ENCODE peak calls at places on chromosomes 11 and 22, in six cellular contexts. W is dorsolateral prefrontal cortex, O is AG04450, C is suprapubic skin, F is aorta, V is heart left ventricle. G is an unnamed sample.

GRCh38 chr22:42800731-42801536 is 56.1 kb downstream of the ARFGAP3 start:
- DNase-seq in F (no peak), C (peak), W (no peak), V (no peak), O (no peak), G (peak)

GRCh38 chr22:18947905-18948304 is 11.8 kb upstream of the PRODH start:
- DNase-seq in V (peak), W (no peak), O (no peak), F (peak), C (peak), G (no peak)

GRCh38 chr11:46537851-46538295 is 56.0 kb downstream of the AMBRA1 start:
- DNase-seq in F (peak), C (no peak), V (peak), O (peak), W (peak), G (peak)

GRCh38 chr22:24685804-24686203 is 82.8 kb downstream of the GGT1 start:
- DNase-seq in O (no peak), W (peak), C (no peak), F (no peak), V (no peak), G (no peak)

GRCh38 chr22:38631724-38632123 is 24.5 kb downstream of the FAM227A start:
- DNase-seq in V (no peak), W (no peak), C (no peak), F (no peak), O (no peak), G (no peak)

GRCh38 chr11:61961570-61962212 is 5.7 kb downstream of the FTH1 start:
- DNase-seq in W (no peak), F (peak), C (peak), V (peak), O (no peak), G (peak)

GRCh38 chr22:42863349-42863911 is 6.4 kb upstream of the ARFGAP3 start:
- DNase-seq in C (no peak), V (no peak), W (no peak), O (peak), F (no peak), G (no peak)

GRCh38 chr11:118918128-118918685 is 7.5 kb downstream of the BCL9L start:
- DNase-seq in V (peak), C (peak), F (peak), W (no peak), O (no peak), G (peak)

GRCh38 chr11:56013805-56014204 is 13.6 kb upstream of the OR5AS1 start:
- DNase-seq in O (no peak), V (no peak), C (no peak), F (no peak), W (no peak), G (no peak)

GRCh38 chr22:48444320-48445112 is 1383.2 kb downstream of the BRD1 start:
- DNase-seq in W (peak), V (no peak), C (no peak), O (no peak), F (peak), G (no peak)

GRCh38 chr22:49979587-49980264 is 19.2 kb downstream of the PIM3 start:
- DNase-seq in C (no peak), W (no peak), F (peak), O (no peak), V (peak), G (peak)

GRCh38 chr11:62726156-62727006 is 876 bp downstream of the HNRNPUL2 start:
- DNase-seq in F (no peak), W (no peak), O (no peak), C (no peak), V (no peak), G (no peak)

GRCh38 chr11:92257536-92257935 is 32.9 kb downstream of the FAT3 start:
- DNase-seq in W (no peak), F (no peak), C (no peak), O (no peak), V (no peak), G (no peak)

GRCh38 chr11:133081730-133082452 is 450.4 kb downstream of the OPCML start:
- DNase-seq in C (no peak), V (no peak), O (no peak), W (no peak), F (no peak), G (no peak)

GRCh38 chr22:42780070-42780540 is 59.4 kb upstream of the A4GALT start:
- DNase-seq in O (peak), W (peak), V (peak), F (no peak), C (no peak), G (peak)

GRCh38 chr22:19022755-19023154 is 86.7 kb upstream of the PRODH start:
- DNase-seq in F (no peak), C (no peak), O (no peak), V (no peak), W (no peak), G (no peak)

GRCh38 chr22:49632199-49633009 is 195.3 kb downstream of the BRD1 start:
- DNase-seq in C (no peak), O (no peak), W (peak), F (peak), V (peak), G (peak)

GRCh38 chr22:35663371-35663770 is 15.1 kb downstream of the APOL6 start:
- DNase-seq in V (no peak), W (no peak), O (no peak), C (no peak), F (no peak), G (no peak)

GRCh38 chr11:36421546-36422155 is 88.4 kb downstream of the TRAF6 start:
- DNase-seq in W (no peak), O (no peak), F (no peak), C (no peak), V (no peak), G (no peak)

GRCh38 chr11:120131941-120132644 is 5.8 kb downstream of the TRIM29 start:
- DNase-seq in C (peak), F (peak), O (no peak), V (no peak), W (no peak), G (peak)

GRCh38 chr22:20488946-20489345 is 6.6 kb downstream of the KLHL22 start:
- DNase-seq in O (no peak), V (no peak), F (no peak), C (no peak), W (no peak), G (no peak)

GRCh38 chr11:1126491-1126926 is 31.2 kb upstream of the MUC5AC start:
- DNase-seq in F (peak), C (no peak), O (no peak), W (no peak), V (no peak), G (no peak)
- H3K27ac ChIP-seq in F (no peak), C (no peak), O (no peak), W (no peak), V (no peak), G (no peak)

DNA sequence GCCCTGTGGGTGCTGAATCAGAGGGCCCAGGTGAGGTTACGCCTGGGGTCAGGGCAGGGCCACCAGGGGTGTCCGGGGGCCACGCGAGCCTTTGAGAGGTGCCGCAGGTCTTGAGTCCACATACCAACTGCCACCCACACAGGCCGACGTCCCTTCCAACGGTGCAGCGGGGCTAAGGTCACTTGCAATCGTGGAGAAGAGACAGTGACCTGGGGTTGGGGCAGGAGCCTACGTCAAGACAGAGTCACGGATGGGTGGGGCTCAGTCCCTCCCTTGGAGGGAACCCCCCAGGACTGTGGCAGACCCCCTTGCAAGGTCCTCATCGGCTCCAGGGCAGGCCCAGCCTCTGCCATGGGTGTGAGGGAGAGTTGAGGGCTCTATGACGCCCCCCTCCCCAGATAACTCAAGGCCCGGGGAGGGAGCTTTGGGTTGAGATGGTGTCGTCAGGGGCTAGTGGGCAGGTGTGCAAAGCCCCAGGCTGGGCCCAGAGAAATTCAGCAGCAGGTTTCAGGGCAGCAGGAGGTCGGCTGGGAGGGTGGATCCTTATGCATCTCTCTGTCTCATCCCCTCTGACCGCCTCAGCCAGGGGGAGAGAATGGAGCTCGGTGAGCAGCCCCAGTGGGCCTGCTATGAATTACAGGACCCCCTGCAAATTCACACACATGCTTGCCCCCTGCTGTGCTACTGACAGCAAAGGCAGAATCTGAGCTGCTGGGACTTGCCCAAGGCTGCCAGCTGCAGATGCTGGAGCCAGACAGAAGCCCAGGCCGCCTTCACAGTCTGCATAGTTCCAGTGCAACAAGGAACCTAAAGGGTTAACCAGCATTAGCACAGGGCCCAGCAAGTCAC is 60.0 kb downstream of the MYEOV start:
- DNase-seq in O (no peak), W (peak), F (no peak), V (no peak), C (peak), G (no peak)
- H3K27ac ChIP-seq in O (peak), W (no peak), F (no peak), V (no peak), C (no peak), G (no peak)

GRCh38 chr11:65132988-65133700 is 1.2 kb downstream of the SYVN1 start:
- DNase-seq in C (no peak), F (peak), V (peak), W (no peak), O (no peak), G (peak)
- H3K27ac ChIP-seq in C (peak), F (no peak), V (peak), W (peak), O (peak), G (peak)

GRCh38 chr11:130070829-130071205 is 1.1 kb downstream of the APLP2 start:
- DNase-seq in V (peak), W (no peak), O (no peak), F (peak), C (no peak), G (peak)
- H3K27ac ChIP-seq in V (peak), W (peak), O (no peak), F (peak), C (peak), G (peak)

DNA sequence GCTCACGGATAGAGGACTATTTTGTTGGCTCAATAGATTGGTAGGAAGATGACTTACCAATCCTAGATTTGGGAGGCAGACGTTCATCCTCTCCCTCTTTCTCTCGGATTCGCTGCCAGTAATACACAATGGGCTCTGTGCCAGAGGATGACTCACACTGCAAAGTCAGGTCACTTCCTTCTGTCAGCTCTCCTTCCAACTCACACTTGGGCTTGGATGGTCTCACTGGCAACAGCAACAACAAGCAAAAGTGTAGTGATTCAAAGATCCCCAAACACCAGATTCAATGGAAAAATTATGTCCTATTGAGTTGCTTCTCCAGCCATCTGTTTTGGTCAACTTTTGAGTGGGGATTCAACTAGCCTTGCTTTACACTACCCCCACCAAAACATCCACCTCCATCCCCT is 21.7 kb upstream of the HSPA8 start:
- DNase-seq in W (peak), V (peak), C (peak), F (peak), O (peak), G (peak)
- H3K27ac ChIP-seq in W (no peak), V (peak), C (no peak), F (no peak), O (peak), G (peak)

GRCh38 chr11:69447786-69448185 is 33.7 kb upstream of the LINC01488 start:
- DNase-seq in C (no peak), V (no peak), W (no peak), F (peak), O (no peak), G (no peak)

GRCh38 chr11:69444381-69445130 is 36.9 kb upstream of the LINC01488 start:
- DNase-seq in O (peak), C (no peak), V (peak), F (peak), W (no peak), G (no peak)

GRCh38 chr11:69445131-69445470 is 36.4 kb upstream of the LINC01488 start:
- DNase-seq in O (no peak), V (peak), C (no peak), W (no peak), F (peak), G (no peak)

GRCh38 chr11:69443968-69444364 is 37.5 kb upstream of the LINC01488 start:
- DNase-seq in W (no peak), C (no peak), O (no peak), V (peak), F (peak), G (no peak)

DNA sequence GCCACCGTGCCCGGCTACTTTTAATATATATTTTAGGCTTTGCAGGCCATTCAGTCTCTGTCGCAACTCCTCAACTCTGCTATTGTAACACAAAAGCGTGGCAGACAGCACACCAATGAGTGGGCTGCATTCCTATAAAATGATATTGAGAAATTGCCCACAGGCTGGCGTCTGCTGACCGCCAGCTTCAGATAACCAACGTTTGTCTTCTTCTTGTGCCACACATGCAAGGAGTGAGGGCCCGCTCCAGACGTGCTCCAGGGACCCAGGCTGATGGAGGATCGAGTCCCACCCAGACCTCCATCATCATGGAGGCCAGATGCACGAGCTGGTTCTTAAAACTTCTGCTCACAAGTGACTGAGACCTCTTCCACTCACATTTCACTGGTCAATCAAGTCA is 35.4 kb upstream of the LINC01488 start:
- DNase-seq in W (no peak), O (no peak), F (peak), V (no peak), C (no peak), G (no peak)
- H3K27ac ChIP-seq in W (no peak), O (no peak), F (no peak), V (no peak), C (no peak), G (no peak)

DNA sequence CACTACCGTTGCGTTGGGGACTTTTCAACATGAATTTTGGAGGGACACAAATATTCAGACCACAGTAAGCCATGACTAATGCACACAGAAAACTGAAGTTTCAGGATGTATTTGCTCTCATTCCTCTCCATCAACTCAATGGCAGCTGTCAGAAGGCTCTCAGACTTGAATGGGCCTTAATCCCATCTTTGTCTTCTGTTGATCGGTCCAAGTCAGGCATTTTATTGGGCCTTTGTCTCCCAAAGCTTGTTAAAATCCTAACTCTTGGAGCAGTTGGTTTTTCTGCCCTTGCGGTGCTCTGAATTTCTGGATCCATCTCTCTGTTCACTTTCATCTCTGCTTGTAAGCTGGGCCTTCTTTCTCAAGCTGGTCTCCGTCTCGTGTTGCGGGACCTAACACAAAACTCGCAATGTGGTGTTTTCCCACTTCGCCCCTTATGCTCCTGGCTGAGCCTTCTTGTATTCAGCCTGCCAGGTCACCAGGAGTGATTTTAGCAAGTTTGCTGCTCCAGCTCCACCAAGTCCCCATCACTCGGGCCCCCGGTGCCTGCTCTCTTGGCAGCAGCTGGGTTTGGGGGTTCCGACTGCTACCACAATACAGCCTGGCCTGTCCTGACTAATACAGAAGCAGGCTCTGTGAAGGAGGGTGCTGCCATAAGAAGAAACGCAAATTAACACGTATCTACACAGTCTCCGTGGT is 27.0 kb downstream of the TSPAN32 start:
- DNase-seq in W (no peak), F (no peak), C (peak), V (no peak), O (no peak), G (no peak)
- H3K27ac ChIP-seq in W (no peak), F (no peak), C (no peak), V (no peak), O (no peak), G (no peak)

DNA sequence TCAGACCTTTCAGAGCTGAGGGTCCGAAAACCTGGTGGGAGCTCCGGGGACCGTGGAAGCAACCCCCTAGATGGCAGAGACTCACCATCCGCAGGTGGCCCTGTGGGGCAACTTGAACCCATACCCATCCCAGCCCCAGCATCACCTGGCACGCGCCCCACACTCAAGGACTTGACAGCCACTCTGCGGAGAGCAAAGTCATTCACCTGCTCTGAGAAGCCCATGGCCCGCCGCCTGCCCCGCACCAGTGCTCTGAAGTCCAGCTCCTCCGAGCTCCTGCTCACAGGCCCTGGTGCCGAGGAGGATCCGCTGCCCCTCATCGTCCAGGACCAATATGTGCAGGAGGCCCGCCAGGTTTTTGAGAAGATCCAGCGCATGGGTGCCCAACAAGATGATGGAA is 2.0 kb downstream of the ARHGEF17 start:
- DNase-seq in C (no peak), F (peak), W (no peak), V (no peak), O (no peak), G (no peak)
- H3K27ac ChIP-seq in C (peak), F (peak), W (peak), V (peak), O (no peak), G (peak)

GRCh38 chr11:112290462-112290894 is 29.8 kb upstream of the PLET1 start:
- DNase-seq in V (no peak), W (no peak), O (no peak), C (no peak), F (no peak), G (no peak)
- H3K27ac ChIP-seq in V (peak), W (no peak), O (no peak), C (peak), F (peak), G (no peak)

GRCh38 chr22:33300165-33300564 is 242.0 kb upstream of the SYN3 start:
- DNase-seq in O (no peak), W (no peak), F (no peak), V (no peak), C (no peak), G (no peak)
- H3K27ac ChIP-seq in O (no peak), W (no peak), F (no peak), V (no peak), C (no peak), G (no peak)